ENCODE peak calls at places on chromosomes 4 and X, in nine cellular contexts. One of them, this sample, is unnamed. For H3K27me3, the result is how much of the 10 kb centered on the place peaks cover.

GRCh38 chr4:116839826-116840225 is 245.6 kb downstream of the TRAM1L1 start:
- DNase-seq in fibroblast of lung: no peak
- DNase-seq in neural progenitor cell: no peak
- DNase-seq in IMR-90: no peak
- DNase-seq in psoas muscle: no peak
- DNase-seq in heart right ventricle: no peak
- DNase-seq in H7: no peak
- DNase-seq in GM23338: no peak
- DNase-seq in cardiac muscle cell: no peak
- DNase-seq in this sample: peak

GRCh38 chr4:22901631-22902030 is 208.9 kb downstream of the GBA3 start:
- DNase-seq in fibroblast of lung: no peak
- DNase-seq in neural progenitor cell: no peak
- DNase-seq in IMR-90: no peak
- DNase-seq in psoas muscle: no peak
- DNase-seq in heart right ventricle: no peak
- DNase-seq in H7: no peak
- DNase-seq in GM23338: no peak
- DNase-seq in cardiac muscle cell: no peak
- DNase-seq in this sample: no peak

GRCh38 chr4:2793578-2793919 is 664 bp downstream of the SH3BP2 start:
- DNase-seq in fibroblast of lung: peak
- DNase-seq in neural progenitor cell: peak
- DNase-seq in IMR-90: peak
- DNase-seq in psoas muscle: peak
- DNase-seq in heart right ventricle: no peak
- DNase-seq in H7: no peak
- DNase-seq in GM23338: peak
- DNase-seq in cardiac muscle cell: no peak
- DNase-seq in this sample: peak

GRCh38 chrX:36160056-36160455 is 240.5 kb downstream of the CFAP47 start:
- DNase-seq in fibroblast of lung: no peak
- DNase-seq in neural progenitor cell: no peak
- DNase-seq in IMR-90: no peak
- DNase-seq in psoas muscle: no peak
- DNase-seq in heart right ventricle: no peak
- DNase-seq in H7: no peak
- DNase-seq in GM23338: no peak
- DNase-seq in cardiac muscle cell: no peak
- DNase-seq in this sample: no peak

GRCh38 chr4:40178672-40179071 is 18.2 kb upstream of the RHOH start:
- DNase-seq in fibroblast of lung: no peak
- DNase-seq in neural progenitor cell: no peak
- DNase-seq in IMR-90: no peak
- DNase-seq in psoas muscle: no peak
- DNase-seq in heart right ventricle: no peak
- DNase-seq in H7: no peak
- DNase-seq in GM23338: no peak
- DNase-seq in cardiac muscle cell: no peak
- DNase-seq in this sample: no peak

GRCh38 chrX:149541521-149542047 is 772 bp downstream of the EOLA1 start:
- DNase-seq in fibroblast of lung: no peak
- DNase-seq in neural progenitor cell: peak
- DNase-seq in IMR-90: no peak
- DNase-seq in psoas muscle: no peak
- DNase-seq in heart right ventricle: no peak
- DNase-seq in H7: no peak
- DNase-seq in GM23338: peak
- DNase-seq in cardiac muscle cell: no peak
- DNase-seq in this sample: no peak

GRCh38 chr4:7434766-7435150 is at the start of gene PSAPL1:
- DNase-seq in fibroblast of lung: peak
- DNase-seq in neural progenitor cell: peak
- DNase-seq in IMR-90: peak
- DNase-seq in psoas muscle: no peak
- DNase-seq in heart right ventricle: peak
- DNase-seq in H7: peak
- DNase-seq in GM23338: peak
- DNase-seq in cardiac muscle cell: peak
- DNase-seq in this sample: peak

GRCh38 chr4:124943145-124943889 is 230.8 kb upstream of the ANKRD50 start:
- DNase-seq in fibroblast of lung: peak
- DNase-seq in neural progenitor cell: no peak
- DNase-seq in IMR-90: no peak
- DNase-seq in psoas muscle: no peak
- DNase-seq in heart right ventricle: no peak
- DNase-seq in H7: no peak
- DNase-seq in GM23338: no peak
- DNase-seq in cardiac muscle cell: no peak
- DNase-seq in this sample: no peak

GRCh38 chr4:156948133-156948532 is 23.5 kb downstream of the PDGFC start:
- DNase-seq in fibroblast of lung: no peak
- DNase-seq in neural progenitor cell: no peak
- DNase-seq in IMR-90: no peak
- DNase-seq in psoas muscle: no peak
- DNase-seq in heart right ventricle: no peak
- DNase-seq in H7: no peak
- DNase-seq in GM23338: no peak
- DNase-seq in cardiac muscle cell: no peak
- DNase-seq in this sample: peak

GRCh38 chrX:115138040-115138439 is 51.2 kb upstream of the RBMXL3 start:
- DNase-seq in fibroblast of lung: no peak
- DNase-seq in neural progenitor cell: peak
- DNase-seq in IMR-90: no peak
- DNase-seq in psoas muscle: no peak
- DNase-seq in heart right ventricle: no peak
- DNase-seq in H7: peak
- DNase-seq in GM23338: peak
- DNase-seq in cardiac muscle cell: no peak
- DNase-seq in this sample: no peak

GRCh38 chr4:15147709-15148651 is 145.7 kb downstream of the CPEB2 start:
- DNase-seq in fibroblast of lung: no peak
- DNase-seq in neural progenitor cell: no peak
- DNase-seq in IMR-90: no peak
- DNase-seq in psoas muscle: no peak
- DNase-seq in heart right ventricle: peak
- DNase-seq in H7: no peak
- DNase-seq in GM23338: no peak
- DNase-seq in cardiac muscle cell: peak
- DNase-seq in this sample: no peak

GRCh38 chr4:17027495-17027894 is 129.1 kb upstream of the LDB2 start:
- DNase-seq in fibroblast of lung: peak
- DNase-seq in neural progenitor cell: no peak
- DNase-seq in IMR-90: peak
- DNase-seq in psoas muscle: no peak
- DNase-seq in heart right ventricle: no peak
- DNase-seq in H7: no peak
- DNase-seq in GM23338: no peak
- DNase-seq in cardiac muscle cell: no peak
- DNase-seq in this sample: peak

GRCh38 chrX:122046226-122046625 is 998.8 kb downstream of the GLUD2 start:
- DNase-seq in fibroblast of lung: no peak
- DNase-seq in neural progenitor cell: no peak
- DNase-seq in IMR-90: no peak
- DNase-seq in psoas muscle: no peak
- DNase-seq in heart right ventricle: no peak
- DNase-seq in H7: no peak
- DNase-seq in GM23338: no peak
- DNase-seq in cardiac muscle cell: no peak
- DNase-seq in this sample: no peak

GRCh38 chrX:150544222-150544787 is 24.1 kb upstream of the MTM1 start:
- DNase-seq in fibroblast of lung: peak
- DNase-seq in neural progenitor cell: peak
- DNase-seq in IMR-90: no peak
- DNase-seq in psoas muscle: no peak
- DNase-seq in heart right ventricle: no peak
- DNase-seq in H7: peak
- DNase-seq in GM23338: peak
- DNase-seq in cardiac muscle cell: peak
- DNase-seq in this sample: no peak

GRCh38 chrX:150410513-150410912 is 47.4 kb downstream of the MAMLD1 start:
- DNase-seq in fibroblast of lung: no peak
- DNase-seq in neural progenitor cell: no peak
- DNase-seq in IMR-90: no peak
- DNase-seq in psoas muscle: no peak
- DNase-seq in heart right ventricle: no peak
- DNase-seq in H7: no peak
- DNase-seq in GM23338: no peak
- DNase-seq in cardiac muscle cell: no peak
- DNase-seq in this sample: no peak

GRCh38 chr4:37666625-37667071 is 19.5 kb downstream of the RELL1 start:
- DNase-seq in fibroblast of lung: peak
- DNase-seq in neural progenitor cell: no peak
- DNase-seq in IMR-90: peak
- DNase-seq in psoas muscle: peak
- DNase-seq in heart right ventricle: peak
- DNase-seq in H7: no peak
- DNase-seq in GM23338: peak
- DNase-seq in cardiac muscle cell: no peak
- DNase-seq in this sample: peak

DNA sequence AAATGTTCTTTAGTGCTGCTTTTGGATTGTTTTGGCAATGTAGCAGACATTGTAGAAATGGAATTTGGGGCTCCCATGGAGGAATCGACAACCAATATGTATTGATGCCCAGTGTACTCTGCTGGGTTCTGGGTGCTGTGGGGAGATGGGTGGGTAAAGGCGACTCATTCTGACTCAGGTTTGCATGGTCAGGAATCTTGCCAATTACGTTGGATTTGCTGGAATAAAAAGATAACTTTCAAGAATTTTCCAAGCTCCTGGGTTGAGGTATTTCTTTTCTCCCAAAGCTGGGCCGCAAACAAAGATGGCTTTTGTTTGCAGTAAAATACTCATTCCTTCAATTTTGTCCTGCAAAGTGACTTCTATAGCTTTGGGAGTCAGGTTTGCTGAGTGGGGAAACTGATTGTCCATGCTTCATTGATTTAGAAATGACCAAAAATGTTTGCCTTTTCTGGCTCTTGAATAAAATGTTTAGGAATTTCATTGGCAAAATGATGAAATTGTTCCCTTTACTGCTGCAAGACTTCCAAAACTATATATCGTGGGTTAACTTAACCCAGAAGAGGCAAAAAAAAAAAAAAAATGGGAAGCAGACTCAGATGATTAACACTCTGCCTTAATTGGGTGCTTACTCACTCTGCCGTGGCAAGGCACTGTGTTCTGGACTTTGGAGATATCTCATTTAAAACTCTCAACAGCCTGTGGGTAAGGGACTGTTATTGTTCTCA is 57.0 kb downstream of the RTL9 start:
- DNase-seq in fibroblast of lung: peak
- DNase-seq in neural progenitor cell: no peak
- DNase-seq in IMR-90: peak
- DNase-seq in psoas muscle: no peak
- DNase-seq in heart right ventricle: no peak
- DNase-seq in H7: no peak
- DNase-seq in GM23338: no peak
- DNase-seq in cardiac muscle cell: no peak
- DNase-seq in this sample: peak
- H3K27me3 ChIP-seq in fibroblast of lung: under half
- H3K27me3 ChIP-seq in neural progenitor cell: under half
- H3K27me3 ChIP-seq in IMR-90: under half
- H3K27me3 ChIP-seq in psoas muscle: under half
- H3K27me3 ChIP-seq in heart right ventricle: under half
- H3K27me3 ChIP-seq in H7: under half
- H3K27me3 ChIP-seq in GM23338: under half
- H3K27me3 ChIP-seq in cardiac muscle cell: under half
- H3K27me3 ChIP-seq in this sample: under half

GRCh38 chr4:74447636-74448233 is 2.8 kb downstream of the AREG start:
- DNase-seq in fibroblast of lung: peak
- DNase-seq in neural progenitor cell: no peak
- DNase-seq in IMR-90: no peak
- DNase-seq in psoas muscle: no peak
- DNase-seq in heart right ventricle: no peak
- DNase-seq in H7: no peak
- DNase-seq in GM23338: no peak
- DNase-seq in cardiac muscle cell: no peak
- DNase-seq in this sample: no peak

GRCh38 chr4:74446193-74446868 is 1.4 kb downstream of the AREG start:
- DNase-seq in fibroblast of lung: no peak
- DNase-seq in neural progenitor cell: no peak
- DNase-seq in IMR-90: no peak
- DNase-seq in psoas muscle: no peak
- DNase-seq in heart right ventricle: no peak
- DNase-seq in H7: no peak
- DNase-seq in GM23338: no peak
- DNase-seq in cardiac muscle cell: no peak
- DNase-seq in this sample: no peak

GRCh38 chr4:74444891-74445642 is at the start of gene AREG:
- DNase-seq in fibroblast of lung: peak
- DNase-seq in neural progenitor cell: peak
- DNase-seq in IMR-90: peak
- DNase-seq in psoas muscle: peak
- DNase-seq in heart right ventricle: peak
- DNase-seq in H7: peak
- DNase-seq in GM23338: peak
- DNase-seq in cardiac muscle cell: peak
- DNase-seq in this sample: peak

GRCh38 chr4:74449571-74450297 is 4.8 kb downstream of the AREG start:
- DNase-seq in fibroblast of lung: peak
- DNase-seq in neural progenitor cell: no peak
- DNase-seq in IMR-90: peak
- DNase-seq in psoas muscle: no peak
- DNase-seq in heart right ventricle: no peak
- DNase-seq in H7: no peak
- DNase-seq in GM23338: no peak
- DNase-seq in cardiac muscle cell: no peak
- DNase-seq in this sample: no peak

GRCh38 chr4:74446896-74447295 is 2.0 kb downstream of the AREG start:
- DNase-seq in fibroblast of lung: no peak
- DNase-seq in neural progenitor cell: no peak
- DNase-seq in IMR-90: no peak
- DNase-seq in psoas muscle: no peak
- DNase-seq in heart right ventricle: no peak
- DNase-seq in H7: no peak
- DNase-seq in GM23338: no peak
- DNase-seq in cardiac muscle cell: no peak
- DNase-seq in this sample: no peak
- H3K4me3 ChIP-seq in fibroblast of lung: peak
- H3K4me3 ChIP-seq in neural progenitor cell: no peak
- H3K4me3 ChIP-seq in IMR-90: no peak
- H3K4me3 ChIP-seq in psoas muscle: no peak
- H3K4me3 ChIP-seq in heart right ventricle: no peak
- H3K4me3 ChIP-seq in H7: no peak
- H3K4me3 ChIP-seq in GM23338: no peak
- H3K4me3 ChIP-seq in cardiac muscle cell: no peak
- H3K4me3 ChIP-seq in this sample: no peak

GRCh38 chr4:853416-853781 is 27.5 kb upstream of the CPLX1 start:
- DNase-seq in fibroblast of lung: no peak
- DNase-seq in neural progenitor cell: no peak
- DNase-seq in IMR-90: no peak
- DNase-seq in psoas muscle: no peak
- DNase-seq in heart right ventricle: no peak
- DNase-seq in H7: peak
- DNase-seq in GM23338: no peak
- DNase-seq in cardiac muscle cell: no peak
- DNase-seq in this sample: no peak
- H3K27me3 ChIP-seq in fibroblast of lung: under half
- H3K27me3 ChIP-seq in neural progenitor cell: under half
- H3K27me3 ChIP-seq in IMR-90: under half
- H3K27me3 ChIP-seq in psoas muscle: under half
- H3K27me3 ChIP-seq in heart right ventricle: under half
- H3K27me3 ChIP-seq in H7: under half
- H3K27me3 ChIP-seq in GM23338: under half
- H3K27me3 ChIP-seq in cardiac muscle cell: under half
- H3K27me3 ChIP-seq in this sample: under half

GRCh38 chrX:68431836-68432235 is 1.5 kb downstream of the OPHN1 start:
- DNase-seq in fibroblast of lung: peak
- DNase-seq in neural progenitor cell: no peak
- DNase-seq in IMR-90: peak
- DNase-seq in psoas muscle: no peak
- DNase-seq in heart right ventricle: no peak
- DNase-seq in H7: no peak
- DNase-seq in GM23338: no peak
- DNase-seq in cardiac muscle cell: no peak
- DNase-seq in this sample: peak
- H3K4me3 ChIP-seq in fibroblast of lung: peak
- H3K4me3 ChIP-seq in neural progenitor cell: no peak
- H3K4me3 ChIP-seq in IMR-90: no peak
- H3K4me3 ChIP-seq in psoas muscle: peak
- H3K4me3 ChIP-seq in heart right ventricle: no peak
- H3K4me3 ChIP-seq in H7: no peak
- H3K4me3 ChIP-seq in GM23338: no peak
- H3K4me3 ChIP-seq in cardiac muscle cell: no peak
- H3K4me3 ChIP-seq in this sample: no peak

This sample was measured in MG63.